ENCODE peak calls at places on chromosomes 11 and 22, in four cellular contexts. L is PC-3, R is MV-4-11, D is HT1080. W is an unnamed sample.

GRCh38 chr11:60950933-60951610 is 904 bp downstream of the SLC15A3 start:
- DNase-seq in L (no peak), R (no peak), D (no peak), W (no peak)

GRCh38 chr11:132278801-132279574 is 908.6 kb downstream of the NTM start:
- DNase-seq in L (peak; percentile 10), R (no peak), D (peak; percentile 34), W (no peak)

GRCh38 chr22:25759825-25760231 is 17.8 kb downstream of the MYO18B start:
- DNase-seq in L (peak; percentile 4), R (peak; percentile 93), D (peak; percentile 98), W (peak; percentile 65)

GRCh38 chr11:126355926-126356897 is 726 bp downstream of the ST3GAL4 start:
- DNase-seq in L (peak; percentile 31), R (peak; percentile 57), D (peak; percentile 37), W (peak; percentile 86)

GRCh38 chr11:37533087-37533486 is 935.1 kb upstream of the RAG2 start:
- DNase-seq in L (peak; percentile 23), R (no peak), D (no peak), W (no peak)

GRCh38 chr22:38831166-38831945 is 12.5 kb downstream of the NPTXR start:
- DNase-seq in L (no peak), R (peak; percentile 94), D (peak; percentile 94), W (peak; percentile 33)

GRCh38 chr11:78031629-78032028 is 8.6 kb upstream of the KCTD14 start:
- DNase-seq in L (no peak), R (no peak), D (no peak), W (no peak)

GRCh38 chr11:131579932-131580387 is 209.5 kb downstream of the NTM start:
- DNase-seq in L (peak; percentile 30), R (peak; percentile 17), D (peak; percentile 67), W (peak; percentile 96)

GRCh38 chr22:42384506-42384905 is 47.7 kb downstream of the NFAM1 start:
- DNase-seq in L (no peak), R (no peak), D (no peak), W (no peak)

GRCh38 chr22:32063701-32064100 is 20.6 kb downstream of the SLC5A1 start:
- DNase-seq in L (no peak), R (no peak), D (no peak), W (no peak)

GRCh38 chr11:6734616-6735015 is 37.2 kb downstream of the OR2AG2 start:
- DNase-seq in L (no peak), R (no peak), D (no peak), W (no peak)

GRCh38 chr22:49573109-49573765 is 254.4 kb downstream of the BRD1 start:
- DNase-seq in L (no peak), R (no peak), D (no peak), W (no peak)

GRCh38 chr11:125214466-125215204 is 50.1 kb downstream of the PKNOX2 start:
- DNase-seq in L (no peak), R (no peak), D (no peak), W (no peak)

GRCh38 chr11:15865212-15865987 is 490.9 kb downstream of the SOX6 start:
- DNase-seq in L (peak; percentile 15), R (no peak), D (peak; percentile 23), W (no peak)

GRCh38 chr11:120013325-120014250 is 124.3 kb downstream of the TRIM29 start:
- DNase-seq in L (peak; percentile 65), R (no peak), D (peak; percentile 41), W (no peak)

GRCh38 chr11:108115495-108116140 is 5.7 kb upstream of the ACAT1 start:
- DNase-seq in L (peak; percentile 96), R (peak; percentile 9), D (peak; percentile 84), W (no peak)

W was measured in GF-D8.